ENCODE peak calls at places on chromosomes 3 and 15, in eight cellular contexts. Q, S, D, R, K, P, B and I are unnamed samples.
A peak's percentile ranks its signal among the peaks of the same experiment; 100 is the strongest.

GRCh38 chr3:143608966-143609365 is 239.3 kb downstream of the SLC9A9 start:
- DNase-seq in Q (peak; percentile 14), S (no peak), D (no peak), R (no peak), K (no peak), P (no peak), B (no peak), I (peak; percentile 70)

GRCh38 chr3:54951405-54951804 is 23.5 kb upstream of the LRTM1 start:
- DNase-seq in Q (peak; percentile 93), S (peak; percentile 83), D (peak; percentile 26), R (peak; percentile 54), K (peak; percentile 51), P (peak; percentile 75), B (no peak), I (no peak)

GRCh38 chr3:149368850-149369497 is 8.5 kb downstream of the TM4SF1 start:
- DNase-seq in Q (no peak), S (no peak), D (no peak), R (no peak), K (no peak), P (no peak), B (no peak), I (no peak)

GRCh38 chr15:80072285-80072684 is 12.8 kb downstream of the ZFAND6 start:
- DNase-seq in Q (peak; percentile 92), S (no peak), D (peak; percentile 93), R (no peak), K (no peak), P (peak; percentile 85), B (no peak), I (peak; percentile 93)

GRCh38 chr3:114308830-114309229 is 15.0 kb downstream of the TIGIT start:
- DNase-seq in Q (no peak), S (no peak), D (no peak), R (no peak), K (peak; percentile 33), P (no peak), B (peak; percentile 29), I (no peak)

GRCh38 chr3:19886404-19886803 is 47.6 kb downstream of the EFHB start:
- DNase-seq in Q (no peak), S (no peak), D (no peak), R (no peak), K (no peak), P (no peak), B (no peak), I (no peak)

GRCh38 chr3:132325103-132325606 is 7.9 kb downstream of the ACP3 start:
- DNase-seq in Q (no peak), S (no peak), D (no peak), R (no peak), K (no peak), P (no peak), B (no peak), I (no peak)

GRCh38 chr3:53694648-53695356 is 151.4 kb downstream of the CHDH start:
- DNase-seq in Q (no peak), S (no peak), D (no peak), R (no peak), K (no peak), P (no peak), B (no peak), I (no peak)

GRCh38 chr3:112327371-112327951 is 5.5 kb upstream of the CD200 start:
- DNase-seq in Q (peak; percentile 53), S (no peak), D (peak; percentile 68), R (no peak), K (no peak), P (peak; percentile 40), B (no peak), I (no peak)

GRCh38 chr3:129606522-129607390 is at the start of gene PLXND1:
- DNase-seq in Q (peak; percentile 62), S (peak; percentile 94), D (peak; percentile 84), R (no peak), K (peak; percentile 59), P (peak; percentile 77), B (peak; percentile 22), I (no peak)

GRCh38 chr3:110576962-110577361 is 494.7 kb upstream of the NECTIN3 start:
- DNase-seq in Q (peak; percentile 92), S (no peak), D (peak; percentile 81), R (no peak), K (no peak), P (no peak), B (no peak), I (peak; percentile 93)

GRCh38 chr3:9385209-9385936 is 12.0 kb upstream of the SETD5 start:
- DNase-seq in Q (peak; percentile 20), S (no peak), D (no peak), R (no peak), K (no peak), P (no peak), B (no peak), I (no peak)

GRCh38 chr3:50318615-50319014 is 3.9 kb downstream of the HYAL2 start:
- DNase-seq in Q (no peak), S (no peak), D (no peak), R (no peak), K (no peak), P (no peak), B (no peak), I (no peak)

GRCh38 chr3:76245073-76245472 is 459.7 kb upstream of the ZNF717 start:
- DNase-seq in Q (peak; percentile 7), S (no peak), D (no peak), R (no peak), K (no peak), P (no peak), B (no peak), I (no peak)

GRCh38 chr3:77420316-77420715 is 380.4 kb downstream of the ROBO2 start:
- DNase-seq in Q (no peak), S (no peak), D (no peak), R (no peak), K (no peak), P (no peak), B (no peak), I (no peak)

GRCh38 chr3:157858821-157859220 is 247.4 kb downstream of the SHOX2 start:
- DNase-seq in Q (no peak), S (no peak), D (no peak), R (no peak), K (no peak), P (no peak), B (no peak), I (no peak)

GRCh38 chr15:74525946-74526345 is 15.1 kb upstream of the ARID3B start:
- DNase-seq in Q (peak; percentile 84), S (no peak), D (no peak), R (no peak), K (no peak), P (no peak), B (no peak), I (peak; percentile 78)

DNA sequence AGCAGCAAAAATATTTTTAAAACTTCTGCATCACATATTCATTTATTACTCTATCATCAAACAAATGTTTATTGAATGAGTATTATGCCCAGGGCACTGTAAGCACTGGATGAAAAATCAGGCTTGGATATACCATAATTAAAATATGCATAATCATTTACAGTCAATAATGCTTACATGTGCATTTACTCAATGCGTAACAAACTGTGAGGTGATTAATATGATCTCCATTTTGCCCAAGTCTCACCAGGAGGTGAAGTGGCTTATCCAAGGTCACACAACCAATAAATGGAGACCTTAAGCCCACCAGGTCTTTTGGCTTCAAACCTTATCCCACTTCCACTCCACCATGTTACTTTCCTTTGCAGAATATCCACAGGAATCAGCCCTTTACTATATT is 117.3 kb upstream of the SLC24A5 start:
- DNase-seq in Q (no peak), S (no peak), D (no peak), R (no peak), K (no peak), P (no peak), B (no peak), I (no peak)
- H3K4me1 ChIP-seq in Q (no peaks in the 10 kb centered on the region), S (peaks cover 10% of the 10 kb centered on the region), D (peaks cover 14% of the 10 kb centered on the region), R (no peaks in the 10 kb centered on the region), K (peaks cover 7% of the 10 kb centered on the region), P (peaks cover 7% of the 10 kb centered on the region), B (no peaks in the 10 kb centered on the region), I (no peaks in the 10 kb centered on the region)

DNA sequence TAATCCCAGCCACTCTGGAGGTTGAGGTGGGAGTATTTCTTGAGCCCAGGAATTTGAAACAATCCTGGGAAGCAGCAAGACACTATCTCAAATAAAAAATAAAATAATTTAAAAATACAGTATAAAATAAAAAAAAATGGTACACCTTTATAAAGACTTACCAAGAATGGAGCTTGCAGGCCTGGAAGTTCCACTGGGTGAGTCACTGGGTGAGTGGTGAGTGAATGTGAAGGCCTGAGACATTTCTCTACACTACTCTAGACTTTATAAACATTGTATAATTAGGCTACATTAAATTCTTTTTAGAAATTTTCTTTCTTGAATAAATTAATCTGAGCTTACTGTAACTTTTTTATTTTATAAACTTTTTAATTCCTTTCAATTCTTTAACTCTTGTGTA is 609.1 kb upstream of the BCHE start:
- DNase-seq in Q (peak; percentile 74), S (no peak), D (no peak), R (no peak), K (no peak), P (no peak), B (no peak), I (peak; percentile 52)
- H3K27ac ChIP-seq in Q (no peak overlapping the region), S (no peak overlapping the region), D (no peak overlapping the region), R (no peak overlapping the region), K (no peak overlapping the region), P (no peak overlapping the region), B (no peak overlapping the region), I (peak overlapping the region; percentile 62)

DNA sequence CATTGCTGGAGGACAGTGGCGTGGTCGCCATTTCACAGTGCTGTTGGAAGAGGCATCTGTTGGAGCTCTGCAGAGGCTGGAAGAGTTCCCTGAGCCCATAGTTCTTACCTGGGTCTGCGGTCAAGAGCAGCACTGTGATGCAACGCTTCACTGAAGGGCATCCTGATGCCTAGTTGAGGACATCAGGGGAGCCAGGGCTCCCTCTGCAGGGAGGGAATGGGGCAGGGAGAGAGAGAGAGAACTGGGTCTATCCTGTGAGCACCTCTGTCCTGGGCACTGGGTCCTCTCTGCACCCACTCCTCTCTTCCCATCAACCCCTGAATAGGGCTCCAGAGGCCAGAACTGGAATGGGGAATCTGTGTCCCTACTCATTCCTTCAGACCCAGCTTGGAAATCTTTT is 23.9 kb upstream of the MOBP start:
- DNase-seq in Q (no peak), S (no peak), D (peak; percentile 6), R (no peak), K (no peak), P (no peak), B (no peak), I (no peak)
- TF ChIP-seq CTCF in Q (no peak), S (no peak), D (no peak), R (no peak), K (no peak), P (peak; percentile 11), B (no peak), I (peak; percentile 48)

DNA sequence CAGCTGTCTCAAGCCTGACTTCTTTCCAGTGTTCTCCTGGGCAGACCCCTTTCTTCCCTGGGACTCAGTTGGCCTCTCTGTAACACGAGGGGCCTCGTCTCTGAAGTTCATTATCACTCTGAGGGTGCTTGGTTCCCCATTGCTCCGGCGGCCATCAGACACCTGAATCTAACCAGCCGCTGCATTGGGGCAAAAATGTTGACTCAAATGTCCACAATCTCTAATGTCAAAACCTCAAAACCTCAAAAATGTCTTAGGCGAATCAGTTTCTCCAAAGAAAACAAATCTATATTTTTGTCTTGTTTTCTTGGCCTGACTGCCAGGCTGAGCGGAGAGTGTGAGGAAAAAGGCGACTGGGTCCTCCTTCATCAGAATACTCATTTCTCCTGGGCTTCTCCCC is 220.7 kb downstream of the VPS13C start:
- DNase-seq in Q (peak; percentile 70), S (no peak), D (no peak), R (no peak), K (no peak), P (no peak), B (no peak), I (no peak)
- H3K4me1 ChIP-seq in Q (no peaks in the 10 kb centered on the region), S (no peaks in the 10 kb centered on the region), D (no peaks in the 10 kb centered on the region), R (no peaks in the 10 kb centered on the region), K (no peaks in the 10 kb centered on the region), P (no peaks in the 10 kb centered on the region), B (no peaks in the 10 kb centered on the region), I (no peaks in the 10 kb centered on the region)

GRCh38 chr3:14148041-14148985 is 23.5 kb downstream of the TMEM43 start:
- DNase-seq in Q (no peak), S (peak; percentile 67), D (peak; percentile 67), R (no peak), K (no peak), P (no peak), B (no peak), I (no peak)
- H3K27ac ChIP-seq in Q (no peak overlapping the region), S (no peak overlapping the region), D (no peak overlapping the region), R (peak overlapping the region; percentile 42), K (no peak overlapping the region), P (no peak overlapping the region), B (no peak overlapping the region), I (no peak overlapping the region)